ENCODE peak calls at places on chromosomes 2 and 18, in four cellular contexts. One of them, this sample, is unnamed.

GRCh38 chr2:18412980-18413793 is 147.3 kb downstream of the RDH14 start:
- DNase-seq in heart left ventricle: no peak
- DNase-seq in Calu3: no peak
- DNase-seq in HCT116: peak
- DNase-seq in this sample: no peak

GRCh38 chr18:49094136-49094535 is 143.4 kb upstream of the SMAD7 start:
- DNase-seq in heart left ventricle: no peak
- DNase-seq in Calu3: no peak
- DNase-seq in HCT116: no peak
- DNase-seq in this sample: no peak

GRCh38 chr2:114724513-114724912 is 282.1 kb downstream of the DPP10 start:
- DNase-seq in heart left ventricle: no peak
- DNase-seq in Calu3: no peak
- DNase-seq in HCT116: no peak
- DNase-seq in this sample: no peak

GRCh38 chr2:96097951-96098823 is 18.2 kb downstream of the ADRA2B start:
- DNase-seq in heart left ventricle: no peak
- DNase-seq in Calu3: no peak
- DNase-seq in HCT116: no peak
- DNase-seq in this sample: no peak

GRCh38 chr2:109615637-109616144 is 1.5 kb downstream of the SOWAHC start:
- DNase-seq in heart left ventricle: no peak
- DNase-seq in Calu3: peak
- DNase-seq in HCT116: no peak
- DNase-seq in this sample: peak

GRCh38 chr2:152037711-152038110 is 61.1 kb downstream of the CACNB4 start:
- DNase-seq in heart left ventricle: peak
- DNase-seq in Calu3: no peak
- DNase-seq in HCT116: no peak
- DNase-seq in this sample: no peak

GRCh38 chr2:61671561-61672315 is 133.6 kb upstream of the XPO1 start:
- DNase-seq in heart left ventricle: no peak
- DNase-seq in Calu3: no peak
- DNase-seq in HCT116: no peak
- DNase-seq in this sample: no peak

GRCh38 chr2:238173692-238174091 is 14.9 kb downstream of the ERFE start:
- DNase-seq in heart left ventricle: no peak
- DNase-seq in Calu3: no peak
- DNase-seq in HCT116: no peak
- DNase-seq in this sample: no peak

GRCh38 chr2:94759211-94759610 is 112.0 kb upstream of the TEKT4 start:
- DNase-seq in heart left ventricle: no peak
- DNase-seq in Calu3: peak
- DNase-seq in HCT116: peak
- DNase-seq in this sample: peak

GRCh38 chr18:47422524-47422923 is 171.1 kb upstream of the SKOR2 start:
- DNase-seq in heart left ventricle: no peak
- DNase-seq in Calu3: no peak
- DNase-seq in HCT116: no peak
- DNase-seq in this sample: no peak

GRCh38 chr2:172962064-172962463 is 113.6 kb upstream of the MAP3K20 start:
- DNase-seq in heart left ventricle: no peak
- DNase-seq in Calu3: no peak
- DNase-seq in HCT116: no peak
- DNase-seq in this sample: no peak

GRCh38 chr18:8893221-8893620 is 187.9 kb downstream of the MTCL1 start:
- DNase-seq in heart left ventricle: no peak
- DNase-seq in Calu3: no peak
- DNase-seq in HCT116: no peak
- DNase-seq in this sample: no peak

GRCh38 chr18:27656167-27656778 is 471.2 kb upstream of the CHST9 start:
- DNase-seq in heart left ventricle: no peak
- DNase-seq in Calu3: peak
- DNase-seq in HCT116: no peak
- DNase-seq in this sample: no peak

GRCh38 chr2:174014699-174015070 is 49.5 kb upstream of the SP3 start:
- DNase-seq in heart left ventricle: no peak
- DNase-seq in Calu3: no peak
- DNase-seq in HCT116: no peak
- DNase-seq in this sample: no peak

GRCh38 chr2:207763308-207763707 is 6.4 kb downstream of the FZD5 start:
- DNase-seq in heart left ventricle: no peak
- DNase-seq in Calu3: no peak
- DNase-seq in HCT116: no peak
- DNase-seq in this sample: no peak

GRCh38 chr18:48842259-48843061 is 108.3 kb downstream of the SMAD7 start:
- DNase-seq in heart left ventricle: peak
- DNase-seq in Calu3: peak
- DNase-seq in HCT116: no peak
- DNase-seq in this sample: peak

GRCh38 chr2:50649626-50650397 is 382.1 kb downstream of the NRXN1 start:
- DNase-seq in heart left ventricle: no peak
- DNase-seq in Calu3: no peak
- DNase-seq in HCT116: no peak
- DNase-seq in this sample: no peak

GRCh38 chr18:10266236-10266585 is 188.2 kb upstream of the APCDD1 start:
- DNase-seq in heart left ventricle: no peak
- DNase-seq in Calu3: no peak
- DNase-seq in HCT116: no peak
- DNase-seq in this sample: no peak

GRCh38 chr2:64888591-64889309 is 100.4 kb upstream of the SLC1A4 start:
- DNase-seq in heart left ventricle: no peak
- DNase-seq in Calu3: peak
- DNase-seq in HCT116: peak
- DNase-seq in this sample: no peak
- TF ChIP-seq CTCF in heart left ventricle: no peak
- TF ChIP-seq CTCF in Calu3: peak
- TF ChIP-seq CTCF in HCT116: peak
- TF ChIP-seq CTCF in this sample: no peak

GRCh38 chr2:113039158-113039557 is 13.5 kb downstream of the IL36B start:
- DNase-seq in heart left ventricle: no peak
- DNase-seq in Calu3: peak
- DNase-seq in HCT116: no peak
- DNase-seq in this sample: no peak

GRCh38 chr2:113039675-113040074 is 13.0 kb downstream of the IL36B start:
- DNase-seq in heart left ventricle: no peak
- DNase-seq in Calu3: no peak
- DNase-seq in HCT116: no peak
- DNase-seq in this sample: no peak

GRCh38 chr2:113036763-113037162 is 15.9 kb downstream of the IL36B start:
- DNase-seq in heart left ventricle: no peak
- DNase-seq in Calu3: no peak
- DNase-seq in HCT116: no peak
- DNase-seq in this sample: no peak

GRCh38 chr2:113046465-113046864 is 6.2 kb downstream of the IL36B start:
- DNase-seq in heart left ventricle: no peak
- DNase-seq in Calu3: no peak
- DNase-seq in HCT116: no peak
- DNase-seq in this sample: no peak

GRCh38 chr2:113041871-113042270 is 10.8 kb downstream of the IL36B start:
- DNase-seq in heart left ventricle: no peak
- DNase-seq in Calu3: peak
- DNase-seq in HCT116: peak
- DNase-seq in this sample: no peak
- TF ChIP-seq CTCF in heart left ventricle: no peak
- TF ChIP-seq CTCF in Calu3: peak
- TF ChIP-seq CTCF in HCT116: peak
- TF ChIP-seq CTCF in this sample: no peak

GRCh38 chr2:233307565-233307964 is at the start of gene SAG:
- DNase-seq in heart left ventricle: no peak
- DNase-seq in Calu3: no peak
- DNase-seq in HCT116: no peak
- DNase-seq in this sample: no peak

GRCh38 chr2:233300401-233300800 is 7.2 kb upstream of the SAG start:
- DNase-seq in heart left ventricle: no peak
- DNase-seq in Calu3: no peak
- DNase-seq in HCT116: no peak
- DNase-seq in this sample: no peak

GRCh38 chr2:233301811-233302210 is 5.8 kb upstream of the SAG start:
- DNase-seq in heart left ventricle: no peak
- DNase-seq in Calu3: no peak
- DNase-seq in HCT116: no peak
- DNase-seq in this sample: no peak

GRCh38 chr2:233301248-233301647 is 6.4 kb upstream of the SAG start:
- DNase-seq in heart left ventricle: no peak
- DNase-seq in Calu3: no peak
- DNase-seq in HCT116: no peak
- DNase-seq in this sample: no peak

GRCh38 chr2:233303252-233303651 is 4.4 kb upstream of the SAG start:
- DNase-seq in heart left ventricle: no peak
- DNase-seq in Calu3: no peak
- DNase-seq in HCT116: no peak
- DNase-seq in this sample: no peak
- TF ChIP-seq CTCF in heart left ventricle: no peak
- TF ChIP-seq CTCF in Calu3: no peak
- TF ChIP-seq CTCF in HCT116: no peak
- TF ChIP-seq CTCF in this sample: no peak

DNA sequence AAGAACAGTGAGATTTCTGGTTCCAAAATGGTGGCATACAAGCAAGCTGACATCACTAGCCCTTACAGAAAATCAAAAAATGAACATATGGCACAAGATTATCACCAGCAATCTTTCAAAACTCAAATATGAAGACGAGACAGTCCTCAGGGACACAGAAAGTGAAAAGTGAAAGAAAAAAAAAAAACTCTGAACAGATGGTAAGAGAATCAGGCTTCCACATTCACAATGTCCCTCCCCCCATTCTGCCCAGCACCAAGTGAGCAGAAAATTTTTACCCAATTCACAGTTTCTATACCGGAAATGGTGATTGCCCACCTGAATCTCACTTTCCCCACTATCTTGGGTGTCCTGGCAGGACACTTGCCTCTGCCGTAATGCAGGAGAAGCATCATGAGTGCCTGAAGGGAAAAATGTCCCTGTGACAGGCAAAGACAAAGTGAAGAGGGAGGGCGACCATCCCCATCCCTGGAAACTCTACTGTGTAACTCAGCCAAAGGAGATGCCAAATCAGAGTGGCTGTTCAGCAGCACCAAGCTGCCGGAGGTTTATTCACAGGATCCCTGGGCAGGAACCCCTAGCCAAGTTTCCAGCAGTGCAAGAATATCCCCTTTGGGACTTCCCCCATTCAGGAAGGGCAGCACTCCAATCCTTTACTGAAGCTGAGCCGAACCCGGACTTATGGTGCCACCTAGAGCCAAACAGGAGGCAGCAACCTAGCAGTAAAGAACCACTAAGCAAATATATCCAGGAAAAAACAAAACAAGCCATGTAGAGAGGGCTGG is 312.2 kb downstream of the LRATD1 start:
- DNase-seq in heart left ventricle: no peak
- DNase-seq in Calu3: peak
- DNase-seq in HCT116: peak
- DNase-seq in this sample: peak
- TF ChIP-seq CTCF in heart left ventricle: no peak
- TF ChIP-seq CTCF in Calu3: no peak
- TF ChIP-seq CTCF in HCT116: peak
- TF ChIP-seq CTCF in this sample: no peak

DNA sequence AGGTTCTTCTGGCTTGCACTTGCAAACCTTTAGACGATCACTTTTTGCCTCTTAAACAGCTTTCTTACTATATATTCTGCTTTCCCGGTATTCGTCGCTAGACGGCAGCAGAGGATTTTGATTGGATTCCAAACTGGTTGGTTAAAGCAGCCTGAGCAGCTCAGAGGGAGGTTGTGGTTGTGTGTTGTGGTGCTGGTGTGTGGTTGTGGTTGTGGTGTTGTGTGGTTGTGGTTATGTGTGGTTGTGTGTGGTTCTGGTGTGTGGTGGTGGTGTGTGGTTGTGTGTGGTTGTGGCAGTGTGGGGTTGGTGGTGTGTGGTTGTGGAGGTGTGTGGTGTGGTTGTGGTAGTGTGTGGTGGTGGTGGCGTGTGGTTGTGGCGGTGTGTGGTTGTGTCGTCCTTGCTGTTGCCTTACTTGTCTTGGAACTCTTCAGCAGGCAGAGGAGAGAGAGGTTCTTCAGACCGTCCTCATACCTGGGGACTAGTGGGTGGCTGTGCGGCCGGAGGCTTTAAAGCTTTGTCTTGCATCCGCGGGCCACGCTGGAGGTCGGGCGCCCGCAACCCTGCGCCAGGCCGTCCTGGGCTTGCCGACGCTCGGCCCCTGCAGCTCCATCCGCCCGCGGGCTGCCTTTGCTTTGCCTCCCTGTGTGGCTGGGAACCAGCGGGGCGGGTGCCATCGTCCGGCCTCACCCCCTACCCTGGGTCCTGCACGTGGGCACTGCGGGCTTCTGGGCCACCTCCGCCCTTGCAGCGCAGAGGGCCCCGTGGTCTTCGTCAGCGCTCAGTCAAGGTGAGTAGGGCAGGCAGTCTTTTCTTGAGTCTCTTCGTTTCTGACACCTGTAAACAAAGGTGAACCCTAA is 190.8 kb downstream of the ARHGAP28 start:
- DNase-seq in heart left ventricle: no peak
- DNase-seq in Calu3: peak
- DNase-seq in HCT116: no peak
- DNase-seq in this sample: peak
- TF ChIP-seq CTCF in heart left ventricle: peak
- TF ChIP-seq CTCF in Calu3: peak
- TF ChIP-seq CTCF in HCT116: peak
- TF ChIP-seq CTCF in this sample: peak

DNA sequence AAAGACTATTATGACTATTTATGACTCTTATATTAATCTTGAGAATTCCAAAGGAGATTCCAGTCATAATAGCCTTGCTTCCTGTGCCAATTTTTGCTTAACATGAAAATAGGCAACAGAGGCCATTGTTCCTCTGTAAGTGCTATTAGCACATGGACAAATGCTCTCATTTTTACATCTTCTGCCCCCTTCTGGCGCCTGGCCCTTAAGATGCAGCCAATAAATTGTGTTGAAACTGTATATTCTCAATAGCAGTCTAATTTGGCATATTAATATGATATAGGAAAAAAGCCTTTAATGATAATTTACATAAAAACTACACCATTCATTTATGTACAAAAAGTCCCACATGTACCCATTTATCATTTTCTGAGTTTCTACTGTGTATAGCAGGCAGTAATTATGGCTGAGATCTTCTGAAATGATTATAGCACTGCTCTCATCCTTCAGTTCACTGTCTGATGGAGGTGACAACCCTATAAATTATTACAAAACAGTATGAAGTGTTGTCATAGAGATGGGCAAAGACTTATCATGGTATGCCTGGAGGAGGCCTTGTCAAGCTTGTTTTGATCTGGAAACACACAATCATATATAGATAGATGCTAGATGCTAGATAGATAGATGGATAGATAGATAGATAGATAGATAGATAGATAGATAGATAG is 613.3 kb downstream of the TSN start:
- DNase-seq in heart left ventricle: no peak
- DNase-seq in Calu3: peak
- DNase-seq in HCT116: no peak
- DNase-seq in this sample: no peak
- TF ChIP-seq CTCF in heart left ventricle: no peak
- TF ChIP-seq CTCF in Calu3: no peak
- TF ChIP-seq CTCF in HCT116: no peak
- TF ChIP-seq CTCF in this sample: no peak

This sample was measured in endothelial cell.